ENCODE peak calls at places on chromosomes 2 and 18, in seven cellular contexts. T, C, N, H, X, A and V are unnamed samples.

GRCh38 chr2:44949329-44950151 is 8.0 kb downstream of the SIX3 start:
- DNase-seq in T (no peak), C (peak), N (no peak), H (no peak), X (peak), A (peak), V (no peak)

GRCh38 chr2:24816884-24817283 is 23.7 kb downstream of the CENPO start:
- DNase-seq in T (no peak), C (no peak), N (peak), H (no peak), X (no peak), A (no peak), V (no peak)

GRCh38 chr2:30272286-30272685 is 41.0 kb downstream of the LBH start:
- DNase-seq in T (no peak), C (no peak), N (no peak), H (no peak), X (no peak), A (no peak), V (no peak)

GRCh38 chr18:6060149-6060548 is 164.8 kb upstream of the TMEM200C start:
- DNase-seq in T (no peak), C (no peak), N (no peak), H (no peak), X (no peak), A (no peak), V (no peak)

GRCh38 chr18:22233271-22233670 is 63.9 kb downstream of the GATA6 start:
- DNase-seq in T (no peak), C (no peak), N (no peak), H (no peak), X (no peak), A (no peak), V (no peak)

GRCh38 chr2:219484343-219485200 is 14.1 kb upstream of the GMPPA start:
- DNase-seq in T (no peak), C (no peak), N (no peak), H (no peak), X (no peak), A (no peak), V (no peak)

GRCh38 chr2:133249362-133249761 is 318.9 kb downstream of the NCKAP5 start:
- DNase-seq in T (no peak), C (no peak), N (no peak), H (no peak), X (no peak), A (no peak), V (no peak)

GRCh38 chr2:113848758-113849460 is 41.0 kb upstream of the ACTR3 start:
- DNase-seq in T (no peak), C (no peak), N (peak), H (no peak), X (no peak), A (peak), V (peak)

GRCh38 chr18:10661333-10661732 is 135.5 kb downstream of the NAPG start:
- DNase-seq in T (no peak), C (peak), N (peak), H (no peak), X (no peak), A (peak), V (no peak)

GRCh38 chr2:205848601-205849000 is 166.3 kb downstream of the NRP2 start:
- DNase-seq in T (no peak), C (no peak), N (no peak), H (no peak), X (no peak), A (no peak), V (no peak)

GRCh38 chr2:20609349-20609994 is 41.4 kb downstream of the HS1BP3 start:
- DNase-seq in T (no peak), C (peak), N (peak), H (no peak), X (no peak), A (peak), V (no peak)

GRCh38 chr18:41767960-41768359 is 187.1 kb upstream of the PIK3C3 start:
- DNase-seq in T (no peak), C (no peak), N (peak), H (no peak), X (no peak), A (peak), V (peak)

GRCh38 chr18:9730786-9731185 is 22.7 kb downstream of the RAB31 start:
- DNase-seq in T (no peak), C (no peak), N (no peak), H (no peak), X (no peak), A (no peak), V (no peak)

GRCh38 chr2:209719034-209719433 is 52.6 kb upstream of the UNC80 start:
- DNase-seq in T (no peak), C (no peak), N (no peak), H (no peak), X (no peak), A (no peak), V (no peak)

GRCh38 chr2:180141600-180141999 is 134.5 kb upstream of the CWC22 start:
- DNase-seq in T (no peak), C (no peak), N (no peak), H (no peak), X (no peak), A (no peak), V (no peak)

GRCh38 chr2:128736689-128737545 is 418.2 kb upstream of the HS6ST1 start:
- DNase-seq in T (peak), C (peak), N (peak), H (peak), X (peak), A (peak), V (peak)